ENCODE peak calls at places on chromosomes 16 and 17, in six cellular contexts. B is GM12878, J is transverse colon, W is stomach, D is esophagus muscularis mucosa, C is A549. P is an unnamed sample.

GRCh38 chr16:50797456-50797855 is 55.6 kb downstream of the CYLD start:
- DNase-seq in B (no peak), J (no peak), W (no peak), D (no peak), C (no peak), P (no peak)

GRCh38 chr16:2592786-2593185 is 55.0 kb downstream of the PDPK1 start:
- DNase-seq in B (no peak), J (no peak), W (no peak), D (no peak), C (no peak), P (no peak)

GRCh38 chr17:37848690-37849616 is 75.3 kb upstream of the TBC1D3K start:
- DNase-seq in B (peak), J (no peak), W (no peak), D (peak), C (peak), P (no peak)

GRCh38 chr16:58329147-58329546 is 34.3 kb upstream of the PRSS54 start:
- DNase-seq in B (no peak), J (no peak), W (no peak), D (no peak), C (no peak), P (no peak)

GRCh38 chr17:6420173-6420641 is 14.7 kb downstream of the AIPL1 start:
- DNase-seq in B (no peak), J (no peak), W (no peak), D (no peak), C (peak), P (no peak)

GRCh38 chr16:69327585-69328310 is 2.6 kb downstream of the PDF start:
- DNase-seq in B (no peak), J (no peak), W (no peak), D (no peak), C (no peak), P (no peak)

GRCh38 chr17:8016632-8017424 is 14.4 kb downstream of the GUCY2D start:
- DNase-seq in B (no peak), J (peak), W (peak), D (no peak), C (peak), P (no peak)

GRCh38 chr17:70869402-70870085 is 700.2 kb downstream of the KCNJ2 start:
- DNase-seq in B (no peak), J (no peak), W (no peak), D (no peak), C (no peak), P (no peak)

GRCh38 chr16:89695875-89696597 is 5.5 kb downstream of the SPATA2L start:
- DNase-seq in B (no peak), J (no peak), W (no peak), D (no peak), C (no peak), P (peak)

DNA sequence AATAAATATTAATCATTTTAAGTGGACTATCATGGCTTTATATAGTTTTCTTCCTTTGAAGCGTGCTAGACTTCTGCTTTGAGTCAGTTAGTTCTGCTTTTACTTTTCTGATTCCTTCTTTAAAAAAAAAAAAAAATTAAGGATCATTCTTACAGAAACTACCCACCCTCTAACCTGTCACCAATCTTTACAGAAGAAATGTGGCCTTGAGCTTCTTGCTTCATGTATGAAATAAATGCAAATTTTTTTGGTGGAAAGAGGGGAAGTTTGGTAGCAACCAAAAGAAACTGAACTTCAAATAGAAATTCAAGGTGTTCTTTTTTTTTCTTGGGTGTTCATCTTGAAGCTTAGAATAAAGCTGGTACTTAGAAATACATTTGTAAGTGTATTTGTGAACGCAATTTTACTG is 2.2 kb downstream of the EVI2A start:
- DNase-seq in B (peak), J (no peak), W (no peak), D (no peak), C (no peak), P (no peak)
- H3K4me3 ChIP-seq in B (peak), J (peak), W (no peak), D (peak), C (no peak), P (no peak)

DNA sequence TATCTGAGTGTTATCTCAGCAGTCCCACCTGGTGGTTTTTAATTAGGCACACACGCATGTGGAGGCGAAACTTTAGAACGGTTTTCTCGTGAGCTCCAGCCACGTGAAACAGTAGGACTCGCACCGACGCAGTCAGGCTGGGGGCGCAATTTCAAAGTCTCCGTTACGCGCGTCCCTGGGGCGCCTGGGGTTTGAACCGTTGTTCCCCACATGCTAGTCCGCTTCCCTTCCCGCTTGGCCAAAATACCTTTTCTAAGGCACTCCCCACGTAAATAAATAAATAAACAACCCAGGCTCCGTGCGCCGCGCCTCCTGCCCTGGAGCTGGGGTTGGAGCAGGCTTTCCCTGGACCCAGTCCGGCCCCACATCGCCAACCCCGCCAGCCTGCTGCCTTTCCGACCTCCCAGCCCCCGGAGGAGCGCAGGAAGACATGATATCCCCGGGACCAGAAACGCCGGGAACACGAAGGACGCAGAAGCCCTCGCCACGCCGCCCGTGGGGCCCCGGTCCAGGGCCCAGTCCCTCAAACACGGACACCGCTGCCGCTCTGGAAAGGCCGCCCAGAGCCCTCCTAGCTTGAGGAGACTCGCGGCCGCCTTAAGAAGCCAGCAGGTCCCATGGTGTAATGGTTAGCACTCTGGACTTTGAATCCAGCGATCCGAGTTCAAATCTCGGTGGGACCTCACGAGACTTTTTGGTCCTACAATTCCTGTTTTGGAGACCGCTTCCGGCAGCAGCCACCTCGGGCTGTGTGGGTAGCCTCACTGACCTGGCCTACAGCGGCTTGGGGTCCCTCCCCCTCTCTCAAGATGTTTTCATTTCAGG is 18.2 kb downstream of the GNGT2 start:
- DNase-seq in B (peak), J (peak), W (peak), D (peak), C (peak), P (peak)
- TF ChIP-seq EP300 in B (peak), J (no peak), W (no peak), D (no peak), C (peak), P (no peak)

GRCh38 chr17:76714336-76714735 is 3.6 kb upstream of the MXRA7 start:
- DNase-seq in B (no peak), J (no peak), W (no peak), D (no peak), C (no peak), P (no peak)

GRCh38 chr17:76715462-76715830 is 4.7 kb upstream of the MXRA7 start:
- DNase-seq in B (no peak), J (no peak), W (no peak), D (no peak), C (no peak), P (no peak)

GRCh38 chr17:76714822-76715461 is 4.2 kb upstream of the MXRA7 start:
- DNase-seq in B (no peak), J (peak), W (peak), D (no peak), C (peak), P (peak)

GRCh38 chr17:76716146-76716833 is 5.5 kb upstream of the MXRA7 start:
- DNase-seq in B (no peak), J (no peak), W (peak), D (no peak), C (no peak), P (peak)

GRCh38 chr17:76713765-76714164 is 3.0 kb upstream of the MXRA7 start:
- DNase-seq in B (no peak), J (no peak), W (no peak), D (no peak), C (no peak), P (no peak)
- H3K4me3 ChIP-seq in B (no peak), J (no peak), W (no peak), D (no peak), C (no peak), P (no peak)

GRCh38 chr16:11133344-11133921 is 122.6 kb downstream of the SOCS1 start:
- DNase-seq in B (no peak), J (peak), W (peak), D (no peak), C (no peak), P (peak)
- TF ChIP-seq EP300 in B (no peak), J (no peak), W (no peak), D (no peak), C (no peak), P (no peak)

DNA sequence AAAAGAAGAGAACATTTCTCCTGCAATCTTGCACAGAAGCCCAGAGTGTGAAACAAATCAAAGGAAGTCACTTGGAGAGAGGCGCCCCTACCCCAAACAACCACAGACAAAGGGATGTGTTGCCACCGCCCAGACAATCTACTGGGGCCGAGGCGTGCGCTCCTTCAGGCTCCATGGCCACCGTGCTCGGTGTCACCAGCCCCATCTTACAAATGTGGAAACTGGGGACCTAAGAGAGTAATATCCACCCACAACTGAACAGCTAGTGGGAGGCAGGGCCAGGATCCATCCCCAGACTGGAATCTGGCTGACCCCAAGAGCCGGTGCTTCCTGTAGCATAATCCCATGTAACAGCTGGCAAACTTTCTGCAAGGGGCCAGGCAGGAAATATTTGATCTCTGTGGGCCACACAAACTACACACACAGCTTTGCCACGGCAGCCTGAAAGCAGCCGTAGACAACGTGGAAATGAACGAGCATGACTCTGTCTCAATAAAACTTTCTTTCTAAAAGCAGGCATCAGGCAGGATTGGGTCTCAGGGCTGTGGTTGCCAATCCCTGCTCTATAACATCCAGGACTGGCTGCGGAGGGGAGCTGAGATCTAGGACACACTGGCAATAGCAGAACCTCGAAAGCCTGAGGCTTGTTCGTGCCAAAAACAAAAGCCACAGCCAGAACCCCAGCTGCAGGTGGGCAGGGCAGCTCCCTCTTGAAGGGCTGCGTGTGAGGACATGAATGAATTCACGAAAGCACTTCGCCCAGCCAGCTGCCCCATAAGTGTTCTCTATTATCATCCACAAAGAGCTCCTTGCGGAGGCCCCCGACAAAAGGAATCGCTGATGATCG is 26.6 kb upstream of the GINS2 start:
- DNase-seq in B (no peak), J (no peak), W (no peak), D (no peak), C (no peak), P (no peak)
- H3K4me3 ChIP-seq in B (no peak), J (no peak), W (no peak), D (no peak), C (no peak), P (no peak)

GRCh38 chr16:31458835-31459721 is at the start of gene ARMC5:
- DNase-seq in B (peak), J (peak), W (peak), D (peak), C (peak), P (peak)

GRCh38 chr16:31458073-31458834 is 1.0 kb upstream of the ARMC5 start:
- DNase-seq in B (no peak), J (peak), W (peak), D (no peak), C (peak), P (no peak)

GRCh38 chr16:31461201-31461920 is 2.1 kb downstream of the ARMC5 start:
- DNase-seq in B (no peak), J (no peak), W (no peak), D (no peak), C (no peak), P (no peak)

GRCh38 chr16:31460582-31461002 is 1.3 kb downstream of the ARMC5 start:
- DNase-seq in B (no peak), J (no peak), W (no peak), D (no peak), C (peak), P (no peak)

GRCh38 chr16:31459722-31460581 is 651 bp downstream of the ARMC5 start:
- DNase-seq in B (peak), J (peak), W (peak), D (peak), C (peak), P (peak)
- TF ChIP-seq EP300 in B (no peak), J (no peak), W (no peak), D (peak), C (no peak), P (peak)

GRCh38 chr17:81406117-81406953 is 11.1 kb downstream of the BAHCC1 start:
- DNase-seq in B (no peak), J (peak), W (no peak), D (no peak), C (no peak), P (no peak)

GRCh38 chr17:81403040-81403467 is 7.8 kb downstream of the BAHCC1 start:
- DNase-seq in B (no peak), J (no peak), W (no peak), D (no peak), C (no peak), P (no peak)

GRCh38 chr17:81405382-81406005 is 10.2 kb downstream of the BAHCC1 start:
- DNase-seq in B (no peak), J (no peak), W (no peak), D (no peak), C (no peak), P (peak)

GRCh38 chr17:81403671-81404534 is 8.6 kb downstream of the BAHCC1 start:
- DNase-seq in B (no peak), J (no peak), W (no peak), D (no peak), C (no peak), P (peak)

DNA sequence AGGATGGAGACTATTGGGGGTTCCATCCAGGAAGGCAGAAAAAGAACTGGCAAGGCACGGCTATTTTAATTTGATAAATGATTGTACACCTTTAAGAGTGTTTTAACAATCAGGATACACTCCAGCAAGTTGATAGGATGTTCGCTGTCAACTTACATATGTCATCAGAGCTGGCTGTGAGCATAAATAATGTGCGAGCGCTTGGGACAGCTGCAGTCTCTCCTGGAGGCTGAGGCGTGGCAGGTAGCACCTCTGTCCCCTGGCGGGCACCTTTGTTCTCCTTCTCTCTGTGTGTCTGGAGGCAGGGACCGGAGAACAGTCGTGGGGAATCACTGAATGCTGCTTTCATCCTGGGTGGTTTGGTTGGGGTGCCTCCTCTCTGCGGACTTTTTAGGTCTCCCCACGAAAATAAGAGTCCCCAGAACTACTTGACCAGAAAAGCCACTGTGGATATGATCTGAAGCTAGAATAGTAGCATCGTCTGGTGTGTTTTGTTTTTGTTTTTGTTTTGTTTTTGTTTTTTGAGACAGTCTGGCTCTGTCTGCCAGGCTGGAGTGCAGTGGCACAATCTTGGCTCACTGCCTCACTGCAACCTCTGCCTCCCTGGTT is 9.4 kb downstream of the BAHCC1 start:
- DNase-seq in B (no peak), J (peak), W (no peak), D (no peak), C (no peak), P (no peak)
- H3K4me3 ChIP-seq in B (no peak), J (no peak), W (no peak), D (peak), C (no peak), P (peak)